ENCODE peak calls at places on chromosomes 13 and 19, in nine cellular contexts. One of them, this sample, is unnamed.

GRCh38 chr19:12484011-12484370 is 625 bp downstream of the ZNF709 start:
- DNase-seq in stimulated activated CD4-positive, alpha-beta T cell treated with anti-CD3 and anti-CD28 coated beads, Interleukin-4, amount 100 ng/mL, for 48 hours: no peak
- DNase-seq in left ventricle myocardium inferior: no peak
- DNase-seq in ELR: no peak
- DNase-seq in Daoy: no peak
- DNase-seq in neural crest cell: no peak
- DNase-seq in activated CD4-positive, CD25-positive, alpha-beta regulatory T cell treated with anti-CD3 and anti-CD28 coated beads, Interleukin-2, amount 50 U/mL, for 16 hours: no peak
- DNase-seq in NCI-H2029: no peak
- DNase-seq in WTC11: no peak
- DNase-seq in this sample: no peak

GRCh38 chr13:87093399-87093798 is 577.8 kb upstream of the SLITRK5 start:
- DNase-seq in stimulated activated CD4-positive, alpha-beta T cell treated with anti-CD3 and anti-CD28 coated beads, Interleukin-4, amount 100 ng/mL, for 48 hours: no peak
- DNase-seq in left ventricle myocardium inferior: no peak
- DNase-seq in ELR: peak; percentile 82
- DNase-seq in Daoy: no peak
- DNase-seq in neural crest cell: no peak
- DNase-seq in activated CD4-positive, CD25-positive, alpha-beta regulatory T cell treated with anti-CD3 and anti-CD28 coated beads, Interleukin-2, amount 50 U/mL, for 16 hours: no peak
- DNase-seq in NCI-H2029: no peak
- DNase-seq in WTC11: no peak
- DNase-seq in this sample: no peak

GRCh38 chr19:5719274-5719960 is 529 bp downstream of the LONP1 start:
- DNase-seq in stimulated activated CD4-positive, alpha-beta T cell treated with anti-CD3 and anti-CD28 coated beads, Interleukin-4, amount 100 ng/mL, for 48 hours: no peak
- DNase-seq in left ventricle myocardium inferior: no peak
- DNase-seq in ELR: peak; percentile 54
- DNase-seq in Daoy: peak; percentile 20
- DNase-seq in neural crest cell: no peak
- DNase-seq in activated CD4-positive, CD25-positive, alpha-beta regulatory T cell treated with anti-CD3 and anti-CD28 coated beads, Interleukin-2, amount 50 U/mL, for 16 hours: no peak
- DNase-seq in NCI-H2029: peak; percentile 9
- DNase-seq in WTC11: no peak
- DNase-seq in this sample: no peak

GRCh38 chr19:2547721-2548120 is 71.8 kb downstream of the GADD45B start:
- DNase-seq in stimulated activated CD4-positive, alpha-beta T cell treated with anti-CD3 and anti-CD28 coated beads, Interleukin-4, amount 100 ng/mL, for 48 hours: no peak
- DNase-seq in left ventricle myocardium inferior: no peak
- DNase-seq in ELR: no peak
- DNase-seq in Daoy: no peak
- DNase-seq in neural crest cell: no peak
- DNase-seq in activated CD4-positive, CD25-positive, alpha-beta regulatory T cell treated with anti-CD3 and anti-CD28 coated beads, Interleukin-2, amount 50 U/mL, for 16 hours: no peak
- DNase-seq in NCI-H2029: no peak
- DNase-seq in WTC11: no peak
- DNase-seq in this sample: no peak

GRCh38 chr13:46211116-46211515 is 612 bp upstream of the LRRC63 start:
- DNase-seq in stimulated activated CD4-positive, alpha-beta T cell treated with anti-CD3 and anti-CD28 coated beads, Interleukin-4, amount 100 ng/mL, for 48 hours: no peak
- DNase-seq in left ventricle myocardium inferior: no peak
- DNase-seq in ELR: peak; percentile 9
- DNase-seq in Daoy: peak; percentile 4
- DNase-seq in neural crest cell: no peak
- DNase-seq in activated CD4-positive, CD25-positive, alpha-beta regulatory T cell treated with anti-CD3 and anti-CD28 coated beads, Interleukin-2, amount 50 U/mL, for 16 hours: no peak
- DNase-seq in NCI-H2029: peak; percentile 26
- DNase-seq in WTC11: no peak
- DNase-seq in this sample: peak; percentile 22

GRCh38 chr13:22703601-22704209 is 477.1 kb upstream of the SGCG start:
- DNase-seq in stimulated activated CD4-positive, alpha-beta T cell treated with anti-CD3 and anti-CD28 coated beads, Interleukin-4, amount 100 ng/mL, for 48 hours: no peak
- DNase-seq in left ventricle myocardium inferior: no peak
- DNase-seq in ELR: no peak
- DNase-seq in Daoy: peak; percentile 69
- DNase-seq in neural crest cell: no peak
- DNase-seq in activated CD4-positive, CD25-positive, alpha-beta regulatory T cell treated with anti-CD3 and anti-CD28 coated beads, Interleukin-2, amount 50 U/mL, for 16 hours: no peak
- DNase-seq in NCI-H2029: no peak
- DNase-seq in WTC11: no peak
- DNase-seq in this sample: no peak

GRCh38 chr13:75724742-75725504 is 88.8 kb downstream of the LMO7 start:
- DNase-seq in stimulated activated CD4-positive, alpha-beta T cell treated with anti-CD3 and anti-CD28 coated beads, Interleukin-4, amount 100 ng/mL, for 48 hours: no peak
- DNase-seq in left ventricle myocardium inferior: no peak
- DNase-seq in ELR: no peak
- DNase-seq in Daoy: no peak
- DNase-seq in neural crest cell: no peak
- DNase-seq in activated CD4-positive, CD25-positive, alpha-beta regulatory T cell treated with anti-CD3 and anti-CD28 coated beads, Interleukin-2, amount 50 U/mL, for 16 hours: no peak
- DNase-seq in NCI-H2029: no peak
- DNase-seq in WTC11: no peak
- DNase-seq in this sample: no peak

GRCh38 chr19:495440-496332 is 600 bp upstream of the MADCAM1 start:
- DNase-seq in stimulated activated CD4-positive, alpha-beta T cell treated with anti-CD3 and anti-CD28 coated beads, Interleukin-4, amount 100 ng/mL, for 48 hours: no peak
- DNase-seq in left ventricle myocardium inferior: no peak
- DNase-seq in ELR: peak; percentile 69
- DNase-seq in Daoy: peak; percentile 68
- DNase-seq in neural crest cell: peak; percentile 67
- DNase-seq in activated CD4-positive, CD25-positive, alpha-beta regulatory T cell treated with anti-CD3 and anti-CD28 coated beads, Interleukin-2, amount 50 U/mL, for 16 hours: no peak
- DNase-seq in NCI-H2029: no peak
- DNase-seq in WTC11: peak; percentile 82
- DNase-seq in this sample: no peak

GRCh38 chr19:32581704-32582164 is 744 bp downstream of the PDCD5 start:
- DNase-seq in stimulated activated CD4-positive, alpha-beta T cell treated with anti-CD3 and anti-CD28 coated beads, Interleukin-4, amount 100 ng/mL, for 48 hours: no peak
- DNase-seq in left ventricle myocardium inferior: peak; percentile 27
- DNase-seq in ELR: peak; percentile 71
- DNase-seq in Daoy: peak; percentile 48
- DNase-seq in neural crest cell: peak; percentile 9
- DNase-seq in activated CD4-positive, CD25-positive, alpha-beta regulatory T cell treated with anti-CD3 and anti-CD28 coated beads, Interleukin-2, amount 50 U/mL, for 16 hours: no peak
- DNase-seq in NCI-H2029: no peak
- DNase-seq in WTC11: peak; percentile 21
- DNase-seq in this sample: peak; percentile 9

GRCh38 chr13:19791953-19792537 is 9.3 kb upstream of the PSPC1 start:
- DNase-seq in stimulated activated CD4-positive, alpha-beta T cell treated with anti-CD3 and anti-CD28 coated beads, Interleukin-4, amount 100 ng/mL, for 48 hours: no peak
- DNase-seq in left ventricle myocardium inferior: no peak
- DNase-seq in ELR: no peak
- DNase-seq in Daoy: no peak
- DNase-seq in neural crest cell: no peak
- DNase-seq in activated CD4-positive, CD25-positive, alpha-beta regulatory T cell treated with anti-CD3 and anti-CD28 coated beads, Interleukin-2, amount 50 U/mL, for 16 hours: no peak
- DNase-seq in NCI-H2029: no peak
- DNase-seq in WTC11: no peak
- DNase-seq in this sample: no peak

GRCh38 chr19:16459680-16460079 is 12.1 kb downstream of the EPS15L1 start:
- DNase-seq in stimulated activated CD4-positive, alpha-beta T cell treated with anti-CD3 and anti-CD28 coated beads, Interleukin-4, amount 100 ng/mL, for 48 hours: no peak
- DNase-seq in left ventricle myocardium inferior: no peak
- DNase-seq in ELR: no peak
- DNase-seq in Daoy: no peak
- DNase-seq in neural crest cell: no peak
- DNase-seq in activated CD4-positive, CD25-positive, alpha-beta regulatory T cell treated with anti-CD3 and anti-CD28 coated beads, Interleukin-2, amount 50 U/mL, for 16 hours: no peak
- DNase-seq in NCI-H2029: no peak
- DNase-seq in WTC11: no peak
- DNase-seq in this sample: no peak

GRCh38 chr13:32334676-32335075 is 19.4 kb downstream of the BRCA2 start:
- DNase-seq in stimulated activated CD4-positive, alpha-beta T cell treated with anti-CD3 and anti-CD28 coated beads, Interleukin-4, amount 100 ng/mL, for 48 hours: no peak
- DNase-seq in left ventricle myocardium inferior: no peak
- DNase-seq in ELR: no peak
- DNase-seq in Daoy: no peak
- DNase-seq in neural crest cell: no peak
- DNase-seq in activated CD4-positive, CD25-positive, alpha-beta regulatory T cell treated with anti-CD3 and anti-CD28 coated beads, Interleukin-2, amount 50 U/mL, for 16 hours: no peak
- DNase-seq in NCI-H2029: no peak
- DNase-seq in WTC11: no peak
- DNase-seq in this sample: no peak

GRCh38 chr19:46015961-46016425 is 6.9 kb downstream of the PGLYRP1 start:
- DNase-seq in stimulated activated CD4-positive, alpha-beta T cell treated with anti-CD3 and anti-CD28 coated beads, Interleukin-4, amount 100 ng/mL, for 48 hours: no peak
- DNase-seq in left ventricle myocardium inferior: no peak
- DNase-seq in ELR: no peak
- DNase-seq in Daoy: peak; percentile 65
- DNase-seq in neural crest cell: no peak
- DNase-seq in activated CD4-positive, CD25-positive, alpha-beta regulatory T cell treated with anti-CD3 and anti-CD28 coated beads, Interleukin-2, amount 50 U/mL, for 16 hours: no peak
- DNase-seq in NCI-H2029: peak; percentile 38
- DNase-seq in WTC11: no peak
- DNase-seq in this sample: no peak

GRCh38 chr19:14005381-14006084 is 587 bp downstream of the RFX1 start:
- DNase-seq in stimulated activated CD4-positive, alpha-beta T cell treated with anti-CD3 and anti-CD28 coated beads, Interleukin-4, amount 100 ng/mL, for 48 hours: peak; percentile 91
- DNase-seq in left ventricle myocardium inferior: peak; percentile 93
- DNase-seq in ELR: peak; percentile 88
- DNase-seq in Daoy: peak; percentile 89
- DNase-seq in neural crest cell: peak; percentile 87
- DNase-seq in activated CD4-positive, CD25-positive, alpha-beta regulatory T cell treated with anti-CD3 and anti-CD28 coated beads, Interleukin-2, amount 50 U/mL, for 16 hours: peak; percentile 80
- DNase-seq in NCI-H2029: peak; percentile 83
- DNase-seq in WTC11: peak; percentile 95
- DNase-seq in this sample: peak; percentile 92

GRCh38 chr13:113110048-113110851 is 4.7 kb downstream of the F7 start:
- DNase-seq in stimulated activated CD4-positive, alpha-beta T cell treated with anti-CD3 and anti-CD28 coated beads, Interleukin-4, amount 100 ng/mL, for 48 hours: no peak
- DNase-seq in left ventricle myocardium inferior: no peak
- DNase-seq in ELR: no peak
- DNase-seq in Daoy: no peak
- DNase-seq in neural crest cell: no peak
- DNase-seq in activated CD4-positive, CD25-positive, alpha-beta regulatory T cell treated with anti-CD3 and anti-CD28 coated beads, Interleukin-2, amount 50 U/mL, for 16 hours: no peak
- DNase-seq in NCI-H2029: no peak
- DNase-seq in WTC11: peak; percentile 31
- DNase-seq in this sample: no peak

GRCh38 chr13:36418022-36418805 is 14.1 kb upstream of the CCNA1 start:
- DNase-seq in stimulated activated CD4-positive, alpha-beta T cell treated with anti-CD3 and anti-CD28 coated beads, Interleukin-4, amount 100 ng/mL, for 48 hours: no peak
- DNase-seq in left ventricle myocardium inferior: no peak
- DNase-seq in ELR: peak; percentile 60
- DNase-seq in Daoy: peak; percentile 60
- DNase-seq in neural crest cell: no peak
- DNase-seq in activated CD4-positive, CD25-positive, alpha-beta regulatory T cell treated with anti-CD3 and anti-CD28 coated beads, Interleukin-2, amount 50 U/mL, for 16 hours: no peak
- DNase-seq in NCI-H2029: no peak
- DNase-seq in WTC11: no peak
- DNase-seq in this sample: no peak

GRCh38 chr19:964761-965694 is 19.1 kb upstream of the WDR18 start:
- DNase-seq in stimulated activated CD4-positive, alpha-beta T cell treated with anti-CD3 and anti-CD28 coated beads, Interleukin-4, amount 100 ng/mL, for 48 hours: no peak
- DNase-seq in left ventricle myocardium inferior: no peak
- DNase-seq in ELR: peak; percentile 59
- DNase-seq in Daoy: no peak
- DNase-seq in neural crest cell: no peak
- DNase-seq in activated CD4-positive, CD25-positive, alpha-beta regulatory T cell treated with anti-CD3 and anti-CD28 coated beads, Interleukin-2, amount 50 U/mL, for 16 hours: no peak
- DNase-seq in NCI-H2029: no peak
- DNase-seq in WTC11: no peak
- DNase-seq in this sample: no peak

GRCh38 chr13:88592105-88592504 is 920.9 kb downstream of the SLITRK5 start:
- DNase-seq in stimulated activated CD4-positive, alpha-beta T cell treated with anti-CD3 and anti-CD28 coated beads, Interleukin-4, amount 100 ng/mL, for 48 hours: no peak
- DNase-seq in left ventricle myocardium inferior: no peak
- DNase-seq in ELR: no peak
- DNase-seq in Daoy: no peak
- DNase-seq in neural crest cell: no peak
- DNase-seq in activated CD4-positive, CD25-positive, alpha-beta regulatory T cell treated with anti-CD3 and anti-CD28 coated beads, Interleukin-2, amount 50 U/mL, for 16 hours: no peak
- DNase-seq in NCI-H2029: no peak
- DNase-seq in WTC11: no peak
- DNase-seq in this sample: no peak

GRCh38 chr19:3397266-3398022 is 31.1 kb downstream of the NFIC start:
- DNase-seq in stimulated activated CD4-positive, alpha-beta T cell treated with anti-CD3 and anti-CD28 coated beads, Interleukin-4, amount 100 ng/mL, for 48 hours: no peak
- DNase-seq in left ventricle myocardium inferior: peak; percentile 68
- DNase-seq in ELR: no peak
- DNase-seq in Daoy: no peak
- DNase-seq in neural crest cell: peak; percentile 24
- DNase-seq in activated CD4-positive, CD25-positive, alpha-beta regulatory T cell treated with anti-CD3 and anti-CD28 coated beads, Interleukin-2, amount 50 U/mL, for 16 hours: no peak
- DNase-seq in NCI-H2029: no peak
- DNase-seq in WTC11: peak; percentile 31
- DNase-seq in this sample: no peak

GRCh38 chr19:57512845-57513244 is 13.1 kb downstream of the ZNF773 start:
- DNase-seq in stimulated activated CD4-positive, alpha-beta T cell treated with anti-CD3 and anti-CD28 coated beads, Interleukin-4, amount 100 ng/mL, for 48 hours: no peak
- DNase-seq in left ventricle myocardium inferior: no peak
- DNase-seq in ELR: peak; percentile 17
- DNase-seq in Daoy: no peak
- DNase-seq in neural crest cell: no peak
- DNase-seq in activated CD4-positive, CD25-positive, alpha-beta regulatory T cell treated with anti-CD3 and anti-CD28 coated beads, Interleukin-2, amount 50 U/mL, for 16 hours: no peak
- DNase-seq in NCI-H2029: no peak
- DNase-seq in WTC11: no peak
- DNase-seq in this sample: no peak

GRCh38 chr13:83881917-83882625 is at the start of gene SLITRK1:
- DNase-seq in stimulated activated CD4-positive, alpha-beta T cell treated with anti-CD3 and anti-CD28 coated beads, Interleukin-4, amount 100 ng/mL, for 48 hours: no peak
- DNase-seq in left ventricle myocardium inferior: no peak
- DNase-seq in ELR: peak; percentile 88
- DNase-seq in Daoy: peak; percentile 1
- DNase-seq in neural crest cell: peak; percentile 93
- DNase-seq in activated CD4-positive, CD25-positive, alpha-beta regulatory T cell treated with anti-CD3 and anti-CD28 coated beads, Interleukin-2, amount 50 U/mL, for 16 hours: no peak
- DNase-seq in NCI-H2029: no peak
- DNase-seq in WTC11: peak; percentile 93
- DNase-seq in this sample: no peak

GRCh38 chr19:45767881-45768643 is 990 bp downstream of the SIX5 start:
- DNase-seq in stimulated activated CD4-positive, alpha-beta T cell treated with anti-CD3 and anti-CD28 coated beads, Interleukin-4, amount 100 ng/mL, for 48 hours: peak; percentile 23
- DNase-seq in left ventricle myocardium inferior: peak; percentile 76
- DNase-seq in ELR: peak; percentile 70
- DNase-seq in Daoy: peak; percentile 80
- DNase-seq in neural crest cell: peak; percentile 50
- DNase-seq in activated CD4-positive, CD25-positive, alpha-beta regulatory T cell treated with anti-CD3 and anti-CD28 coated beads, Interleukin-2, amount 50 U/mL, for 16 hours: no peak
- DNase-seq in NCI-H2029: no peak
- DNase-seq in WTC11: peak; percentile 69
- DNase-seq in this sample: no peak

GRCh38 chr13:111201304-111201940 is 86.3 kb downstream of the ARHGEF7 start:
- DNase-seq in stimulated activated CD4-positive, alpha-beta T cell treated with anti-CD3 and anti-CD28 coated beads, Interleukin-4, amount 100 ng/mL, for 48 hours: no peak
- DNase-seq in left ventricle myocardium inferior: no peak
- DNase-seq in ELR: no peak
- DNase-seq in Daoy: no peak
- DNase-seq in neural crest cell: no peak
- DNase-seq in activated CD4-positive, CD25-positive, alpha-beta regulatory T cell treated with anti-CD3 and anti-CD28 coated beads, Interleukin-2, amount 50 U/mL, for 16 hours: no peak
- DNase-seq in NCI-H2029: no peak
- DNase-seq in WTC11: no peak
- DNase-seq in this sample: no peak